ENCODE peak calls at places on chromosomes 16 and 17, in five cellular contexts. J is sigmoid colon, K is heart left ventricle, O is brain microvascular endothelial cell, D is left ventricle myocardium inferior. E is an unnamed sample.

GRCh38 chr16:69526831-69527655 is 38.7 kb upstream of the NFAT5 start:
- DNase-seq in D (no peak), J (no peak), K (no peak), O (no peak), E (no peak)

GRCh38 chr17:16013943-16014407 is 14.4 kb downstream of the TTC19 start:
- DNase-seq in K (no peak), D (no peak), J (no peak), O (peak; percentile 65), E (no peak)

GRCh38 chr16:5633845-5634440 is 536.3 kb upstream of the EEF2KMT start:
- DNase-seq in J (no peak), O (peak; percentile 0), K (no peak), D (no peak), E (no peak)

GRCh38 chr17:7218774-7219173 is 862 bp downstream of the DLG4 start:
- DNase-seq in J (no peak), K (no peak), D (no peak), O (no peak), E (no peak)

GRCh38 chr17:49104511-49105074 is 28.0 kb upstream of the B4GALNT2 start:
- DNase-seq in D (no peak), K (no peak), O (peak; percentile 56), J (no peak), E (no peak)

GRCh38 chr16:1159973-1160772 is 7.3 kb downstream of the CACNA1H start:
- DNase-seq in J (peak; percentile 94), K (peak; percentile 65), O (no peak), D (peak; percentile 80), E (no peak)

GRCh38 chr17:73189417-73190099 is 3.3 kb upstream of the COG1 start:
- DNase-seq in D (no peak), K (no peak), O (peak; percentile 67), J (no peak), E (no peak)

GRCh38 chr16:57422026-57422944 is 17.7 kb downstream of the CCL17 start:
- DNase-seq in K (peak; percentile 43), D (no peak), J (peak; percentile 80), O (peak; percentile 62), E (no peak)

GRCh38 chr16:1763521-1764511 is 7.5 kb downstream of the NME3 start:
- DNase-seq in J (no peak), O (no peak), D (no peak), K (no peak), E (no peak)

GRCh38 chr16:84314814-84315213 is 20.1 kb downstream of the WFDC1 start:
- DNase-seq in O (peak; percentile 2), K (no peak), J (peak; percentile 18), D (no peak), E (no peak)

GRCh38 chr17:7431231-7431630 is 2.6 kb downstream of the SPEM3 start:
- DNase-seq in K (no peak), J (no peak), O (no peak), D (no peak), E (no peak)

GRCh38 chr17:59361916-59362810 is 30.7 kb downstream of the YPEL2 start:
- DNase-seq in K (no peak), O (peak; percentile 87), D (no peak), J (peak; percentile 58), E (peak; percentile 56)

GRCh38 chr17:79619636-79620206 is 8.9 kb upstream of the RBFOX3 start:
- DNase-seq in J (peak; percentile 40), O (no peak), D (no peak), K (no peak), E (no peak)

GRCh38 chr16:25051446-25052160 is 36.4 kb upstream of the ARHGAP17 start:
- DNase-seq in J (no peak), D (no peak), O (peak; percentile 69), K (no peak), E (no peak)

GRCh38 chr17:4815043-4815675 is 8.2 kb downstream of the PLD2 start:
- DNase-seq in K (no peak), O (no peak), J (no peak), D (no peak), E (no peak)

GRCh38 chr16:30585400-30586191 is at the start of gene ZNF785:
- DNase-seq in D (peak; percentile 94), O (peak; percentile 98), J (peak; percentile 99), K (peak; percentile 97), E (peak; percentile 94)

GRCh38 chr17:21573961-21574610 is 118.2 kb upstream of the KCNJ18 start:
- DNase-seq in O (peak; percentile 52), K (peak; percentile 69), D (peak; percentile 83), J (peak; percentile 85), E (no peak)

GRCh38 chr17:50684612-50685333 is 22.9 kb downstream of the ANKRD40 start:
- DNase-seq in J (peak; percentile 63), K (no peak), O (no peak), D (no peak), E (no peak)

GRCh38 chr16:66846266-66846665 is 2.1 kb downstream of the CA7 start:
- DNase-seq in D (no peak), K (no peak), O (no peak), J (no peak), E (no peak)

GRCh38 chr17:75834279-75834920 is 9.8 kb downstream of the UNC13D start:
- DNase-seq in O (no peak), J (no peak), K (no peak), D (no peak), E (no peak)

GRCh38 chr16:48426244-48427135 is 41.3 kb upstream of the SIAH1 start:
- DNase-seq in O (no peak), K (no peak), D (no peak), J (no peak), E (no peak)

DNA sequence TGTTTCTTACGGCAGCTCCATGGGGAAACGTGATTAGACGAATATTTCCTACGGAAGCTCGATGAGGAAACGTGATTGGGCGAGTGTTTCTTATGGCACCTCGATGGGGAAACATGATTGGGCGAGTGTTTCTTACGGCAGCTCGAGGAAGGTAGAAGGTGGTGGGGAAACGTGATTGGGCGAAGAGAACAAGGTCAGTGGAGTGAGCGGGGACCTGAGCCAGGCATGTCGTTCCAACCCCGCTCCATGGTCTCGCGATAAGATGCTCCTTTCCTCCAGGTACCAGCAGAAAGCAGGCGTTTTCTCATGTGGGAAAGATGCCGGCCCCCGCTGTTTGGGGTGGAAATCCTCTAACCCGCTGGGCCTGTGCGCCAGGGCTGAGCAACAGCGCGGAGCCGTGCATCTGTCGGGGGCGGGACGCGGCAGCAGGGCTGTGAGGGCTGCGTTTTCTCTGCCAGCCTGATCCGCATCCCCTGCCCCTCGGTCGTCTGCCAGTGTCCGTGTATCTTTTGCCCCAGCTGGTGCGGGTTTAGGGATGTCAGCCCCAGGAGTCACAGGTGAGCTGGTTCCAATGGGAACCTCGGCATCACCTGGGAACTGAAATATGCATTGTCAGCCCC is 25.6 kb upstream of the DOC2B start:
- DNase-seq in O (no peak), K (no peak), D (no peak), J (peak; percentile 55), E (no peak)
- H3K4me3 ChIP-seq in O (no peak overlapping the region), K (no peak overlapping the region), D (no peak overlapping the region), J (no peak overlapping the region), E (no peak overlapping the region)

DNA sequence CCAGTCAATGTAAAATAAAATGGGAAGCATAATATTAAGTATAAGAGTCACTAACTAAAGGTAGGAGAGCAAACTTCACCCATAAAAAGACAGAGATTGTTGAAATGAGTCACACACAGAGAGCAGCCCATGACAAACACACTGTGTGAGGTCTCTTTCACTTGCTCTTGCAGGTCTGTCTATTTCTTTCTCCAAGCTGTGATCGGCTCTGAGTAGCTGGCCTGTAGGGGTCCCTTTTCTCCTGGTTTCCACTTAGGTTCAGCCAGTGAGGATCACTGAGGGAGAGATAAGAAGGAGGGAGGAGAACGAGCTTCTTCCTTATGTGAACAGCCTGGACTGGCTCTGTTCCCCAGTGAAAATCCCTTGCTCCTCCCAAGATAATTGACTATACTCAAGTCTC is 133.7 kb upstream of the HS3ST3A1 start:
- DNase-seq in K (no peak), D (no peak), O (no peak), J (no peak), E (no peak)
- TF ChIP-seq CTCF in K (no peak), D (no peak), O (peak; percentile 9), J (no peak), E (no peak)

DNA sequence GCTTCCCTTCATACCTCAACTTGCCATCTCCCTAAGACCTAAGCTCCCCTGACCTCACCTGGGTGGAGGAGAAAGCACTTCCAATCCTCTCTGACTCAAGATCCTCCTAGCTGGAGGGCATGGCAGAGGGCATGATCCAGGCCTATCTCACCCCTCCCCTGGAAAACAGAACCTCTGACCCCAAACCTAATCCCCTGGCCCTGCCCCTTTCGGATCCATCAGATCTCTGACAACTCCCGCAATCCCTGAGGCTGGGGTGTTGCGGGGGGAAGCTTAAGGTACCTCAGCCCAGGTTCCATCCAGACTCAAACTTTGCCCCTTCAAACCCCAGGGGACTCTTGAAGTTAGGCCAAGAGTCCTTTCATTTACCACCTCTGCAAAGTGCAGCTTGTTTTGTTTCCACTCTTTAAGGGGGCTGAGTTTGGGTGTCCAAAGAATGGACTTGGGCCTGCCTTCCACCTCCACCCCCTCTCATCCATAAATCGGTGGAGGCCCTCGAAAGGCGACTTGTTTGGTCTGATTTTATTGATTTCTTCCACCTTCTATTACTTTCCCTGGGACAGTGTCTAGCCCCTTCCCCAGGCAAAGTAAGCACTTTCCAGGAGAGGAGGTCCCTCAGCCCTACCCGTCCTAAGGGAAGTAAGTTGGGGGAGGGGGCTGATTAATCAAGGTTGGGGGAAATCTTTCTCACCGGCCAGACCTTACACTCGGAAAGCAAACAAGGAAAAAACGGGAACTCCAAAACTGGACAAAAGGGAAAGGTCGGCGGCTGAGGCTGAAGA is 2.6 kb downstream of the EPOP start:
- DNase-seq in J (no peak), D (no peak), O (no peak), K (no peak), E (no peak)
- H3K4me3 ChIP-seq in J (no peak overlapping the region), D (no peak overlapping the region), O (no peak overlapping the region), K (no peak overlapping the region), E (no peak overlapping the region)

GRCh38 chr17:33684714-33685113 is 391.6 kb upstream of the ASIC2 start:
- DNase-seq in D (no peak), O (no peak), J (no peak), K (no peak), E (no peak)
- TF ChIP-seq CTCF in D (no peak), O (no peak), J (no peak), K (no peak), E (no peak)

GRCh38 chr16:82652826-82653225 is 26.1 kb downstream of the CDH13 start:
- DNase-seq in K (no peak), O (no peak), D (no peak), J (no peak), E (no peak)

GRCh38 chr16:82655720-82656500 is 29.1 kb downstream of the CDH13 start:
- DNase-seq in D (no peak), O (no peak), K (no peak), J (peak; percentile 30), E (no peak)

GRCh38 chr16:82651921-82652601 is 25.3 kb downstream of the CDH13 start:
- DNase-seq in K (no peak), O (no peak), J (peak; percentile 9), D (no peak), E (no peak)

GRCh38 chr16:82655315-82655714 is 28.5 kb downstream of the CDH13 start:
- DNase-seq in D (no peak), J (peak; percentile 43), O (peak; percentile 98), K (peak; percentile 39), E (no peak)

GRCh38 chr16:82653550-82654511 is 27.1 kb downstream of the CDH13 start:
- DNase-seq in K (no peak), D (no peak), J (peak; percentile 56), O (peak; percentile 93), E (peak; percentile 65)
- H3K4me3 ChIP-seq in K (no peak overlapping the region), D (no peak overlapping the region), J (no peak overlapping the region), O (peak overlapping the region; percentile 26), E (no peak overlapping the region)

GRCh38 chr17:18195246-18195645 is 11.6 kb downstream of the ALKBH5 start:
- DNase-seq in J (no peak), D (no peak), O (no peak), K (no peak), E (no peak)
- TF ChIP-seq CTCF in J (no peak), D (no peak), O (no peak), K (no peak), E (no peak)

E was measured in GM12864.